ENCODE peak calls at places on chromosomes 6 and 20, in seven cellular contexts. C is mesendoderm, X is neuronal stem cell, Q is H9, P is trophoblast cell, J is mesenchymal stem cell, M is H1. O is an unnamed sample.

GRCh38 chr20:52812231-52812847 is 159.8 kb upstream of the TSHZ2 start:
- DNase-seq in C (peak; percentile 23), P (no peak), M (no peak), X (no peak), J (no peak), Q (no peak), O (no peak)

GRCh38 chr6:167268683-167269280 is 22.3 kb upstream of the UNC93A start:
- DNase-seq in J (no peak), X (no peak), Q (no peak), P (no peak), M (no peak), C (no peak), O (no peak)

GRCh38 chr6:8193541-8193940 is 91.2 kb upstream of the EEF1E1 start:
- DNase-seq in P (peak; percentile 17), C (peak; percentile 75), Q (no peak), J (no peak), X (no peak), M (no peak), O (peak; percentile 39)

GRCh38 chr6:68211242-68211795 is 423.8 kb upstream of the ADGRB3 start:
- DNase-seq in X (no peak), C (no peak), Q (no peak), J (peak; percentile 15), P (no peak), M (no peak), O (no peak)

GRCh38 chr6:1846611-1847010 is 236.9 kb downstream of the FOXC1 start:
- DNase-seq in J (no peak), Q (no peak), P (peak; percentile 54), C (no peak), M (no peak), X (no peak), O (no peak)

GRCh38 chr20:48224531-48224930 is 439.2 kb upstream of the SULF2 start:
- DNase-seq in Q (no peak), C (no peak), J (no peak), X (no peak), P (no peak), M (no peak), O (no peak)

GRCh38 chr20:38002422-38002821 is 30.8 kb downstream of the TTI1 start:
- DNase-seq in J (no peak), C (no peak), Q (no peak), P (peak; percentile 97), X (no peak), M (no peak), O (no peak)

GRCh38 chr20:61941721-61942405 is 123.8 kb downstream of the TAF4 start:
- DNase-seq in P (no peak), M (no peak), Q (no peak), C (no peak), J (no peak), X (no peak), O (no peak)

GRCh38 chr6:10373642-10374359 is 41.1 kb downstream of the TFAP2A start:
- DNase-seq in X (no peak), J (no peak), Q (no peak), M (no peak), C (no peak), P (peak; percentile 31), O (peak; percentile 9)

GRCh38 chr6:111995409-111995808 is 58.5 kb upstream of the CCN6 start:
- DNase-seq in Q (no peak), J (no peak), M (no peak), P (no peak), C (no peak), X (no peak), O (no peak)

GRCh38 chr6:128655978-128656498 is 135.6 kb upstream of the PTPRK start:
- DNase-seq in C (peak; percentile 40), J (peak; percentile 92), M (no peak), X (no peak), P (no peak), Q (no peak), O (peak; percentile 93)

GRCh38 chr6:64683682-64684081 is 1023.3 kb downstream of the EYS start:
- DNase-seq in P (no peak), Q (peak; percentile 43), X (peak; percentile 12), M (no peak), C (peak; percentile 61), J (peak; percentile 95), O (peak; percentile 28)

GRCh38 chr6:155994071-155994470 is 538.4 kb upstream of the NOX3 start:
- DNase-seq in J (no peak), C (no peak), M (no peak), X (no peak), P (no peak), Q (no peak), O (no peak)

GRCh38 chr6:157274471-157275226 is 48.7 kb downstream of the TMEM242 start:
- DNase-seq in Q (peak; percentile 72), M (peak; percentile 88), X (peak; percentile 82), C (peak; percentile 80), J (peak; percentile 68), P (peak; percentile 68), O (peak; percentile 57)

GRCh38 chr6:77853401-77853800 is 200.6 kb downstream of the MEI4 start:
- DNase-seq in C (no peak), X (no peak), Q (no peak), P (no peak), J (no peak), M (no peak), O (no peak)

GRCh38 chr6:12010635-12011275 is 1.4 kb upstream of the HIVEP1 start:
- DNase-seq in M (peak; percentile 86), C (peak; percentile 91), Q (peak; percentile 76), P (peak; percentile 55), X (peak; percentile 73), J (no peak), O (no peak)

GRCh38 chr6:77633993-77634392 is 18.8 kb upstream of the MEI4 start:
- DNase-seq in X (no peak), P (no peak), C (no peak), J (peak; percentile 5), Q (no peak), M (no peak), O (no peak)

GRCh38 chr6:21331221-21331620 is 262.3 kb upstream of the SOX4 start:
- DNase-seq in M (no peak), X (no peak), C (no peak), P (no peak), J (no peak), Q (no peak), O (no peak)

GRCh38 chr6:161374971-161375873 is 101.4 kb upstream of the AGPAT4 start:
- DNase-seq in P (no peak), C (peak; percentile 68), J (no peak), X (no peak), Q (peak; percentile 73), M (no peak), O (no peak)

GRCh38 chr6:150511313-150511712 is 88.4 kb upstream of the PLEKHG1 start:
- DNase-seq in M (no peak), J (no peak), C (no peak), P (no peak), X (no peak), Q (no peak), O (no peak)

GRCh38 chr6:96509281-96509680 is 12.3 kb upstream of the UFL1 start:
- DNase-seq in P (no peak), X (no peak), C (no peak), J (no peak), Q (no peak), M (no peak), O (no peak)

GRCh38 chr6:157291356-157291755 is 32.0 kb downstream of the TMEM242 start:
- DNase-seq in J (no peak), Q (no peak), C (no peak), M (no peak), P (peak; percentile 46), X (no peak), O (no peak)

GRCh38 chr6:157760589-157761330 is 62.3 kb upstream of the SNX9 start:
- DNase-seq in M (no peak), Q (no peak), J (peak; percentile 77), X (no peak), C (no peak), P (no peak), O (peak; percentile 90)

GRCh38 chr6:3538536-3538935 is 81.7 kb upstream of the SLC22A23 start:
- DNase-seq in Q (no peak), J (no peak), C (no peak), X (no peak), M (peak; percentile 26), P (no peak), O (no peak)

GRCh38 chr20:2891343-2891742 is 18.1 kb downstream of the PTPRA start:
- DNase-seq in C (no peak), J (no peak), X (no peak), Q (no peak), M (no peak), P (no peak), O (no peak)

DNA sequence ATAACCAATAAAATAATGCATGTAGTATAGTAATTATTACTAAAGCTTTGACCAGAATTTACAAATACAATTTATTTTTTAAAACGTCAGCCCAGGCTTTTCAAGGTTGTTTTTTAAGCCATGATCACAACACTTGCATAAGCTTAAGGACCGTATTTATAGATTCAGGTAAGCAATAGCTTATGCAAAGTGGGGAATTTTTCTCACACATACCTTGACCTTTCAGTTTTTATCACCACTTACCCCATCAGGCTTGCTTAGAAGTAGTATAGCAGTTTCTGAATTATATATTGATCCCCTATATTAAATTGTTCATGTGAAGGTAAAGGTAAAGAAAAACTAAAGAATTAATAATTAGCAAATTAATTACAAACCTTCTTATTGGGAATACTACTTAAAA is 232.3 kb upstream of the FKBP1C start:
- DNase-seq in Q (no peak), M (no peak), J (no peak), C (no peak), X (no peak), P (no peak), O (no peak)
- H3K18ac ChIP-seq in Q (no peak overlapping the region), M (no peak overlapping the region), J (no peak overlapping the region), C (no peak overlapping the region), X (no peak overlapping the region), P (no peak overlapping the region), O (no peak overlapping the region)

GRCh38 chr6:164412566-164412965 is 896.8 kb downstream of the C6orf118 start:
- DNase-seq in J (no peak), Q (no peak), X (no peak), C (no peak), M (no peak), P (no peak), O (no peak)

GRCh38 chr6:164417537-164417936 is 891.9 kb downstream of the C6orf118 start:
- DNase-seq in M (no peak), C (peak; percentile 23), J (no peak), Q (no peak), X (no peak), P (no peak), O (no peak)

GRCh38 chr6:164415832-164416563 is 893.4 kb downstream of the C6orf118 start:
- DNase-seq in Q (no peak), X (peak; percentile 29), C (no peak), P (no peak), J (no peak), M (no peak), O (no peak)

GRCh38 chr6:164419099-164419498 is 890.3 kb downstream of the C6orf118 start:
- DNase-seq in P (no peak), Q (no peak), C (no peak), X (no peak), J (no peak), M (no peak), O (no peak)

GRCh38 chr6:164414695-164415094 is 894.7 kb downstream of the C6orf118 start:
- DNase-seq in P (no peak), X (no peak), Q (no peak), C (no peak), J (no peak), M (no peak), O (no peak)
- H3K18ac ChIP-seq in P (no peak overlapping the region), X (no peak overlapping the region), Q (no peak overlapping the region), C (no peak overlapping the region), J (no peak overlapping the region), M (no peak overlapping the region), O (no peak overlapping the region)

GRCh38 chr6:148240463-148240845 is 102.2 kb upstream of the SASH1 start:
- DNase-seq in M (no peak), P (peak; percentile 92), X (no peak), C (no peak), J (peak; percentile 47), Q (no peak), O (peak; percentile 86)
- H3K18ac ChIP-seq in M (no peak overlapping the region), P (no peak overlapping the region), X (peak overlapping the region; percentile 32), C (no peak overlapping the region), J (no peak overlapping the region), Q (no peak overlapping the region), O (peak overlapping the region; percentile 16)

GRCh38 chr20:21835042-21835441 is 129.6 kb downstream of the PAX1 start:
- DNase-seq in P (no peak), J (no peak), X (no peak), M (no peak), C (no peak), Q (no peak), O (no peak)
- H3K18ac ChIP-seq in P (no peak overlapping the region), J (no peak overlapping the region), X (no peak overlapping the region), M (no peak overlapping the region), C (no peak overlapping the region), Q (no peak overlapping the region), O (no peak overlapping the region)

O was measured in IMR-90.